ENCODE peak calls at places on chromosomes 5 and 9, in six cellular contexts. P, B, J, Z, A and N are unnamed samples. For H3K4me1, the result is how much of the 10 kb centered on the place peaks cover.

GRCh38 chr5:55520117-55520829 is 14.5 kb downstream of the PLPP1 start:
- DNase-seq in P (no peak), B (no peak), J (no peak), Z (no peak), A (no peak), N (no peak)

GRCh38 chr5:59221769-59222168 is 638.9 kb downstream of the RAB3C start:
- DNase-seq in P (no peak), B (no peak), J (peak), Z (no peak), A (no peak), N (no peak)

GRCh38 chr5:68292316-68292715 is 76.8 kb downstream of the PIK3R1 start:
- DNase-seq in P (no peak), B (no peak), J (no peak), Z (no peak), A (no peak), N (no peak)

GRCh38 chr9:121261107-121261460 is 6.9 kb upstream of the GSN start:
- DNase-seq in P (no peak), B (no peak), J (peak), Z (no peak), A (no peak), N (no peak)

GRCh38 chr5:54087436-54087835 is 222.9 kb downstream of the ARL15 start:
- DNase-seq in P (no peak), B (no peak), J (no peak), Z (no peak), A (no peak), N (no peak)

GRCh38 chr9:17531642-17532254 is 47.1 kb upstream of the SH3GL2 start:
- DNase-seq in P (no peak), B (peak), J (peak), Z (no peak), A (no peak), N (no peak)

GRCh38 chr5:126675338-126675737 is 74.6 kb downstream of the PHAX start:
- DNase-seq in P (no peak), B (no peak), J (no peak), Z (no peak), A (no peak), N (no peak)

GRCh38 chr5:138588013-138588788 is 13.0 kb upstream of the HSPA9 start:
- DNase-seq in P (no peak), B (no peak), J (no peak), Z (no peak), A (no peak), N (no peak)

GRCh38 chr5:27137329-27137728 is 98.9 kb upstream of the CDH9 start:
- DNase-seq in P (no peak), B (no peak), J (no peak), Z (no peak), A (no peak), N (no peak)

GRCh38 chr5:81852277-81853004 is 101.5 kb upstream of the SSBP2 start:
- DNase-seq in P (peak), B (peak), J (peak), Z (peak), A (peak), N (peak)

GRCh38 chr9:106843361-106843760 is 19.6 kb upstream of the ZNF462 start:
- DNase-seq in P (no peak), B (no peak), J (no peak), Z (no peak), A (no peak), N (no peak)

GRCh38 chr5:132782101-132782500 is 5.1 kb upstream of the SEPTIN8 start:
- DNase-seq in P (no peak), B (no peak), J (no peak), Z (no peak), A (peak), N (no peak)

GRCh38 chr5:132813599-132814440 is 718 bp downstream of the SOWAHA start:
- DNase-seq in P (no peak), B (no peak), J (peak), Z (peak), A (peak), N (no peak)

GRCh38 chr5:8456846-8457186 is 587.9 kb downstream of the MTRR start:
- DNase-seq in P (no peak), B (no peak), J (no peak), Z (no peak), A (no peak), N (no peak)

GRCh38 chr5:142235050-142235797 is 89.6 kb downstream of the SPRY4 start:
- DNase-seq in P (no peak), B (no peak), J (peak), Z (no peak), A (no peak), N (no peak)

GRCh38 chr5:150190503-150190973 is 676 bp downstream of the SLC6A7 start:
- DNase-seq in P (no peak), B (no peak), J (peak), Z (peak), A (no peak), N (no peak)

GRCh38 chr5:92907914-92908606 is 673.0 kb downstream of the NR2F1-AS1 start:
- DNase-seq in P (no peak), B (peak), J (no peak), Z (no peak), A (no peak), N (no peak)
- H3K4me3 ChIP-seq in P (no peak), B (no peak), J (no peak), Z (no peak), A (no peak), N (no peak)

GRCh38 chr5:14640765-14641164 is 23.8 kb upstream of the OTULIN start:
- DNase-seq in P (no peak), B (no peak), J (peak), Z (no peak), A (no peak), N (no peak)

DNA sequence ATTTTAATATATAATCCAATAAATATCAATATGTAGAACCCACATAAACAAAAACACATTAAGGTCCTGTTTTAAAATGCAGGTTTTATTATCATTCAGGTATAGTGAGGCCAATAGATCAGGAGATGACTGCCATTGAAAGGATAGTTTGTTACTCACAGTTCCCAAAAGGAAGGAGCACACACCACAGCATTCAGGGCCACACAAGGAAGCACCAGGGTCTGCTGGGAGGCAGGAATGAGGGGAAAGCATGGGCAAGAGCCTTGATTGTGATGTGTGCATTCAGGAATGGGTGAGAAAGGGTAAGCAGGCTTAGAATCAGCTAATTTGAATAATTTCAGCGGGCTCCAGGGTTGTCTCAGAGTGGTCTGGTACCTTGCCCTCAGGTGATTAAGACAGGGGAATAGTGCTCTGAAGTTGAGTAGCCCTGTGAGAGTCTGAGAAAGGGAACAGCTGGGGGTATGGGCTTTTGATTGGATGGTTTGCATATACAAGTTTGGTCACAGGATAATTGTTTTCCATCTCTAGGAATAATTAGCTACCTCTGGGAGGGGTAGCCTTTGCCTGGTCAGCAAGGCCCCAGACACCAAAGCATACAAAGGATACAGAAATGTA is 19.8 kb upstream of the OTULIN start:
- DNase-seq in P (no peak), B (no peak), J (peak), Z (no peak), A (no peak), N (no peak)
- H3K4me1 ChIP-seq in P (under half), B (under half), J (under half), Z (under half), A (under half), N (under half)

GRCh38 chr5:89885670-89886069 is 523.9 kb downstream of the CETN3 start:
- DNase-seq in P (no peak), B (no peak), J (no peak), Z (no peak), A (no peak), N (no peak)
- H3K4me3 ChIP-seq in P (no peak), B (no peak), J (no peak), Z (no peak), A (no peak), N (no peak)

GRCh38 chr9:20228096-20228495 is 394.2 kb downstream of the MLLT3 start:
- DNase-seq in P (no peak), B (no peak), J (no peak), Z (no peak), A (no peak), N (no peak)

GRCh38 chr9:20224756-20225155 is 397.5 kb downstream of the MLLT3 start:
- DNase-seq in P (no peak), B (no peak), J (no peak), Z (no peak), A (no peak), N (no peak)

GRCh38 chr9:20225841-20226240 is 396.5 kb downstream of the MLLT3 start:
- DNase-seq in P (no peak), B (no peak), J (no peak), Z (no peak), A (no peak), N (no peak)

GRCh38 chr9:20226345-20226744 is 396.0 kb downstream of the MLLT3 start:
- DNase-seq in P (no peak), B (no peak), J (no peak), Z (no peak), A (no peak), N (no peak)

DNA sequence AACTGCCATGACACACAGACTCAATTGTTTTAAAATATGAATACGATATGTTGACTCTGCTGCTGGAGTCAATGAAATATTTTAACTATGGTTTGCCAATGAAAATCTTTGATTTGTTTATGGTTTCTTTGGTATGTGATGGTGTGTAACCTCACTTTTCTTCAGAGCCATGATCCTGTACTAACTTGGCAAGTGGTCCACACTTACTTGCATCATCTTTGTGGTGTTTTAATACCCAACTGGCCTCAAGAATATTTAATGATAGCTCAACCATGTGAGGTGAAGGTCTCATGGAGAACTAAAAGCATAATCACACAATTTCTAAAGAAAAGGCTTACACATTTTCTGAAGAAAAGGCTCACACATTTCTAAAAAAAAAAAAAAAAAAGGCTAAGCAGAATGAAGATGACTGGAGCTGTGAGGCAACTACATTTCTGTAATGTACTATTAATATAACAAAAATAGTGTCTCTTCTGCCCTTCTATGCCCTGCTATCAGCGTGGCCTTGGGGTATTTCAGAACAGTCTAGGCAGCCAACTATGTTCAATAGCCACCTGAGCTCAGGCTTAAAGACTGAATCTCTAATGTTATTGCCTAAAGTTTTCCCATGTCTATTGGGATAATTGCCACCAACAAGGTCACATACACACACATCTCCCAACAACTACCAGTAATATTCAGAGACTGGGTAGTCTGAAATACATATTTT is 395.0 kb downstream of the MLLT3 start:
- DNase-seq in P (no peak), B (no peak), J (no peak), Z (no peak), A (no peak), N (no peak)
- H3K4me1 ChIP-seq in P (under half), B (under half), J (under half), Z (under half), A (under half), N (under half)

DNA sequence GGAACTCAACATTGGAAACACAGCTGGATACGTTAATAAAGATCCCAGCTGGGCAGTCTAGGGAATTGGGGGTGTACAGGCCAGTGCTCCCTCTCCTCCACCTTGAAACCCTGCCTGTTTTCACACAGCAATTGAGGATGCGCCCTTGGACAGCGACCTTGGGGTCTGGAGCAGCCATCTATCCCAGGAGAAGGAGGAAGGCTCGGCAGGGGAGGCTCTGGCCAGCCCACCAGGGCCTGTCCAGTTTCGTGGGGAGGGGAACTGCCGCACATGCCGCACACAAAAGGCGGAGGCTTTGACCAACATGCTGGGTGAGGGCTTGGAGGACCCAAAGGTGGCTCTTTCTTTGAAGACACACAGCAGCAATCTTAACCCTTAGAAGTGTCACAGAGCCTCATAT is 1.4 kb downstream of the COL23A1 start:
- DNase-seq in P (no peak), B (no peak), J (no peak), Z (no peak), A (no peak), N (no peak)
- H3K4me3 ChIP-seq in P (no peak), B (no peak), J (peak), Z (no peak), A (no peak), N (no peak)